ENCODE peak calls at places on chromosomes 4 and X, in nine cellular contexts. Z, S, A, X, Y, Q, M, J and E are unnamed samples.

GRCh38 chr4:116923389-116923788 is 162.0 kb downstream of the TRAM1L1 start:
- DNase-seq in Z (no peak), S (no peak), A (no peak), X (no peak), Y (no peak), Q (no peak), M (no peak), J (no peak), E (no peak)

GRCh38 chr4:159607824-159608223 is 504.9 kb downstream of the RAPGEF2 start:
- DNase-seq in Z (no peak), S (no peak), A (no peak), X (no peak), Y (no peak), Q (no peak), M (no peak), J (no peak), E (no peak)

GRCh38 chrX:17736856-17737706 is at the start of gene SCML1:
- DNase-seq in Z (peak), S (peak), A (peak), X (peak), Y (peak), Q (peak), M (peak), J (peak), E (peak)

GRCh38 chr4:8260656-8261111 is 8.9 kb upstream of the HTRA3 start:
- DNase-seq in Z (peak), S (no peak), A (peak), X (no peak), Y (peak), Q (no peak), M (peak), J (peak), E (no peak)

GRCh38 chrX:103362504-103362903 is 6.2 kb downstream of the TCEAL9 start:
- DNase-seq in Z (no peak), S (no peak), A (peak), X (no peak), Y (no peak), Q (no peak), M (no peak), J (peak), E (no peak)

GRCh38 chrX:63275127-63275526 is 76.0 kb downstream of the SPIN4 start:
- DNase-seq in Z (no peak), S (no peak), A (peak), X (no peak), Y (no peak), Q (peak), M (no peak), J (peak), E (no peak)

GRCh38 chr4:25424539-25425228 is 47.6 kb downstream of the ANAPC4 start:
- DNase-seq in Z (no peak), S (no peak), A (no peak), X (no peak), Y (no peak), Q (no peak), M (no peak), J (no peak), E (peak)

GRCh38 chr4:6263541-6264540 is 5.8 kb upstream of the WFS1 start:
- DNase-seq in Z (peak), S (no peak), A (peak), X (peak), Y (no peak), Q (no peak), M (no peak), J (peak), E (no peak)

GRCh38 chrX:10173331-10173900 is 16.6 kb downstream of the CLCN4 start:
- DNase-seq in Z (peak), S (no peak), A (peak), X (no peak), Y (peak), Q (peak), M (peak), J (no peak), E (no peak)

GRCh38 chr4:14196141-14196540 is 568.6 kb upstream of the BOD1L1 start:
- DNase-seq in Z (peak), S (no peak), A (peak), X (peak), Y (peak), Q (peak), M (no peak), J (peak), E (peak)

GRCh38 chr4:78776729-78777555 is 792 bp downstream of the BMP2K start:
- DNase-seq in Z (no peak), S (no peak), A (peak), X (peak), Y (peak), Q (peak), M (no peak), J (peak), E (peak)

GRCh38 chrX:98755912-98756311 is 1654.2 kb downstream of the PCDH19 start:
- DNase-seq in Z (no peak), S (no peak), A (no peak), X (no peak), Y (no peak), Q (no peak), M (no peak), J (no peak), E (no peak)

GRCh38 chrX:14528629-14529287 is 578 bp upstream of the GLRA2 start:
- DNase-seq in Z (peak), S (no peak), A (peak), X (peak), Y (peak), Q (peak), M (peak), J (peak), E (peak)

GRCh38 chr4:13701937-13702446 is 74.5 kb upstream of the BOD1L1 start:
- DNase-seq in Z (no peak), S (no peak), A (peak), X (no peak), Y (no peak), Q (no peak), M (no peak), J (peak), E (no peak)

DNA sequence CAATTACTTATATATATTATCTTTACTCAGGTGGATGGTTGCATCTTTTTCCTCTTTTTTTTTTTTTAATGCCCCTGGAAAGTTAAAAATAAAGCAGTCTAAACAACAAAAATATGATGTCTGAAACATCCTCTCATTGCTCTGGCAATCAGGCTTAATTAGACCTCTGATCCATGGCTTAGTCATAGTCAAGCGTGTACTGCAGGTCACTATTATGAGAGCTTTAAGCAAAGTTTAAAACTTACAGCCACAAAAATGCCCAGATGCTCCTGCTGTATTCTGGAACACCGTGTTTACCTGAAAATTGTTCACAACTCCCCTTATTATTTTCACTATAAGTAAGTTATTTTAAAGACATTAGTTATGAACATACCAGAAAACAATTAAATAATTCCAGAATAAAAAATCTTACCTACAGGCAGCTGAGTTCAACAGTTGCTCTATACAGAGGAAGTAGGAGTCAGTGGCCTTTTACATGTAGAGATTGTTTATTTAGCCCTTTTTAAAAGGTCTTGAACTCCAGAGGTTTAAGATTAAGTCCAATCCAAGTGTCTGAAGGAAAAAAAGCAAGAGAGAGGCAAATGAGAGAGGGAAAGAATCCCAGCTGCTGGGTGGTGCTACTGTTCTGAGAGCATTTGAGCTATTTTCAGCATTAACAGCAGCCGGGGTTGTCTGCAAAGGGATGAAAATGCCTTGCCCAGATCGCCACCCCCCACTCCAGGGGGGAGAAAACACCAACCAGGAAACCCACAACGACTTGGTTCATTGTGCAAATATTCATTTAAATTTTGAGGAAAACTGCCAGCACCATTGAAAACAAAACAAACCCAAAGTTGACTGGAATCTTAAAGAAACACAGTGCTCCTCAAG is 36.9 kb downstream of the SORBS2 start:
- DNase-seq in Z (peak), S (no peak), A (peak), X (peak), Y (peak), Q (peak), M (peak), J (peak), E (peak)
- H3K4me3 ChIP-seq in Z (no peak), S (peak), A (no peak), X (peak), Y (no peak), Q (no peak), M (peak), J (peak), E (peak)

GRCh38 chr4:107392951-107393350 is 327.1 kb downstream of the PAPSS1 start:
- DNase-seq in Z (no peak), S (no peak), A (peak), X (no peak), Y (no peak), Q (peak), M (peak), J (no peak), E (no peak)
- H3K4me3 ChIP-seq in Z (no peak), S (no peak), A (peak), X (no peak), Y (no peak), Q (no peak), M (no peak), J (no peak), E (no peak)

GRCh38 chrX:19789782-19790181 is 97.6 kb downstream of the SH3KBP1 start:
- DNase-seq in Z (no peak), S (no peak), A (no peak), X (no peak), Y (no peak), Q (no peak), M (no peak), J (no peak), E (no peak)
- H3K4me3 ChIP-seq in Z (no peak), S (no peak), A (no peak), X (no peak), Y (no peak), Q (no peak), M (no peak), J (no peak), E (no peak)

DNA sequence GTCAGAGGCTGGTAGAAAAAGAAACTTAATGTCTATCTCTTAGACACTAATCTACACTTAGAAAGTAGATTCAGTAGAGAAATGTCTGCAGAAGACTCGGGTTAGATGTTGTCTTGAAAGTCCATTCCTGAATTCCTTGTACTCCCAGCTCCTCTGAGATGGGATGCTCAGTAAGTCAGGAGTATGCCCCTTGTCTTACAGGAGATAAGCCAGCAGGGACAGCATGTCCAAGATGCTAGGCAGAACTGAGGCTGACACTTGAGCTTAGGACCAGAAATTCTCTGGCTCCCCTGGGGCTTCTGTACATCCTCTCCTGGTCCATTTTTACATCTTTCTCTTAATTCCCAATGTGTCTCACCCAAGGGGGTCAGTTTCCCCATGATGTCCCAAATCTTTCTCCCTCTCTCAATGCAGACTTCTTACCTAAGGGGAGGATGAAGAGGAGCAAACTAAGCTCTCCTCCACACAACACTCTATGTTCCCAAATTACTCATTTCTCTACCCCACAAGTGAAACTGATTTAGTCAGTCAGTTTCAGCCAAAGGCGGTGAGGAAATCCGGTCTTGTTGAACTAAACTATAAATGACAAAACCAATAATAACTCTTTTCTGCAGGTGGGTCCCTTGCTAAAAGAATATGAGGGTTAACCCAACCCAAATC is 558.2 kb upstream of the DIPK2B start:
- DNase-seq in Z (no peak), S (no peak), A (peak), X (no peak), Y (no peak), Q (no peak), M (no peak), J (peak), E (no peak)
- H3K4me3 ChIP-seq in Z (no peak), S (no peak), A (no peak), X (no peak), Y (no peak), Q (no peak), M (no peak), J (peak), E (no peak)

DNA sequence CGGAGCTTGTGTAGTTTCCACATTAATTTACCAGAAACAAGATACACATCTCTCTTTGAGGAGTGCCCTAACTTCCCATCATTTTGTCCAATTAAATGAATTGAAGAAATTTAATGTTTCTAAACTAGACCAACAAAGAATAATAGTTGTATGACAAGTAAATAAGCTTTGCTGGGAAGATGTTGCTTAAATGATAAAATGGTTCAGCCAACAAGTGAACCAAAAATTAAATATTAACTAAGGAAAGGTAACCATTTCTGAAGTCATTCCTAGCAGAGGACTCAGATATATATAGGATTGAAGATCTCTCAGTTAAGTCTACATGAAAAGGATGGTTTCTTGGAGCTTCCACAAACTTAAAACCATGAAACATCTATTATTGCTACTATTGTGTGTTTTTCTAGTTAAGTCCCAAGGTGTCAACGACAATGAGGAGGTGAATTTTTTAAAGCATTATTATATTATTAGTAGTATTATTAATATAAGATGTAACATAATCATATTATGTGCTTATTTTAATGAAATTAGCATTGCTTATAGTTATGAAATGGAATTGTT is at the start of gene FGB:
- DNase-seq in Z (no peak), S (no peak), A (no peak), X (no peak), Y (no peak), Q (no peak), M (no peak), J (peak), E (no peak)
- H3K4me3 ChIP-seq in Z (no peak), S (no peak), A (no peak), X (no peak), Y (no peak), Q (no peak), M (no peak), J (no peak), E (no peak)

DNA sequence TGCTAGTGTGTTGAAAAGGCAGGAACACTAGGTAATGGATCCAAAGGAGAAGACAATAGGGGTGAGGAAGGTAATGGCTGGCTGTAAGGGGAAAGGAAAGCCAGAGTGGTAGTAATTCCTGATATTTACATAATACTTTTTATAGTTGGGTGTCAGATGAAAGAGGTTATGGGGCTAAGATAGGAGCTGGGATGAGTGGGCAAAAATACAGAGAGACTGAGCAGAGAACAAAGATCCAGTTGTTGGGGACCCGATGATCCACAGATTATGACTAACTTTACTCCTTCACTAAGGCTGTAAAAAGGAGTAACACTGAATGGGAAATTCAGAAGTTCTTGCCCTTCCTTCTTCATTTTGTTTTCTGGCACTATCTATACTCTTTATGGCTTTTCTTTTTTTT is 138.2 kb downstream of the KLHL13 start:
- DNase-seq in Z (no peak), S (no peak), A (no peak), X (no peak), Y (no peak), Q (no peak), M (no peak), J (no peak), E (no peak)
- H3K4me3 ChIP-seq in Z (no peak), S (no peak), A (no peak), X (no peak), Y (no peak), Q (no peak), M (no peak), J (no peak), E (no peak)

DNA sequence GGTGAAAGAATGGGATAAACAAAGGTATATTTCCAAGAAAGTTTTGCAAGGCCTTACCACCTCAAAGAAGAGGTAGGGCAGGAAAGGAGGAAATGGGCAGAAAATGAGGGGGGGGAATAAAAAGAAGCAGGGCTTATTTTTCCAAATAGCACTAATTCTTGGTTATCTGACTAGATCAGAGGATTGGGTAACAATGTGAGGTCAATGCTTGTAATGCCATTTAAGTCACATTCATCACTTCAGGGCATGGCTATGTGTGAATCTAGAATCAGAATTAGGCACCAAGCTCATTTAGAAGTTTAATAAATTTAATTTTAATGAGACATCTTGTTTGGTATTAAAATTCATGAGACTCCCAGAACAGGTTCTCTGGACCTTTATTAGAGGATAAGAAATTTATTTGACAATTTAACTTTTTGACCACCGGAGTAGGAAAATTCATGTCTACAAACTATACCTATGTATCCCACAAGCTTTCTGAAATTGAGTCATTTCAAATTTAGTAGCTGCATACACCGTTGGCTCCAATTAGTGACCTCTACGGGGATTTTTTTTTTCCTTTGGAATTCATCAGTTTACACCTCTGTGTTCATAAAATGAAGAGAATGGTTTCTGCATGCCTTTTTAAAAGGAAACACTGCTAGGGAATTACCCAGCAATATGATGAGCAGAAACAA is 1.3 kb upstream of the STS start:
- DNase-seq in Z (no peak), S (no peak), A (peak), X (no peak), Y (no peak), Q (no peak), M (no peak), J (no peak), E (no peak)
- H3K4me3 ChIP-seq in Z (no peak), S (no peak), A (no peak), X (no peak), Y (no peak), Q (no peak), M (no peak), J (peak), E (no peak)

GRCh38 chrX:48520455-48520854 is 1.2 kb upstream of the EBP start:
- DNase-seq in Z (no peak), S (no peak), A (no peak), X (no peak), Y (peak), Q (no peak), M (no peak), J (no peak), E (no peak)

GRCh38 chrX:48521353-48522243 is at the start of gene EBP:
- DNase-seq in Z (peak), S (peak), A (peak), X (peak), Y (peak), Q (peak), M (no peak), J (peak), E (peak)

GRCh38 chrX:48522291-48522690 is 683 bp downstream of the EBP start:
- DNase-seq in Z (no peak), S (no peak), A (no peak), X (no peak), Y (no peak), Q (peak), M (no peak), J (no peak), E (no peak)

GRCh38 chrX:48523682-48524081 is 2.1 kb downstream of the EBP start:
- DNase-seq in Z (no peak), S (no peak), A (no peak), X (no peak), Y (no peak), Q (no peak), M (no peak), J (no peak), E (no peak)

DNA sequence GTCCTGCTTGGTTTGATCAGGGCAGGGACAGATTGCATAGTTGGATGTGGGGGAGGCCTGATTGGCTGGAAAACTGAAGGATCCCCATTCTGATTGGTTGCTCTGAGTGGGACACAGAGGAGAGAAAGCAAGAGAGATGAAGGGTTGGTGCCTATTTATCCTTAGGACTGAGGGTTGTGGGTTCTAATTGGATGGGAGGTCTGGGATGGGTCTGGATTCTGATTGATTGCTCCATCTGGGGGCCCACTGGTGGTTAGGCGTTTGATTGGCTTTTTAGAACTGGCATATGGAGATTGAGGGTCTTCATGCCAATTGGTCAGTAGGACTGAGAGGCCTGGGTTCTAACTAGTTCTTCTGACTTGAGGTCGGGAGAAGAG is 644 bp upstream of the EBP start:
- DNase-seq in Z (no peak), S (no peak), A (no peak), X (no peak), Y (peak), Q (no peak), M (no peak), J (no peak), E (no peak)
- H3K4me3 ChIP-seq in Z (peak), S (no peak), A (peak), X (peak), Y (no peak), Q (peak), M (peak), J (peak), E (peak)

GRCh38 chr4:113145147-113145518 is 95.7 kb downstream of the ANK2 start:
- DNase-seq in Z (no peak), S (no peak), A (no peak), X (no peak), Y (no peak), Q (no peak), M (no peak), J (no peak), E (no peak)
- H3K4me3 ChIP-seq in Z (no peak), S (no peak), A (no peak), X (no peak), Y (no peak), Q (no peak), M (no peak), J (no peak), E (no peak)

GRCh38 chr4:87525636-87526035 is 3.5 kb downstream of the SPARCL1 start:
- DNase-seq in Z (no peak), S (no peak), A (peak), X (no peak), Y (no peak), Q (no peak), M (peak), J (no peak), E (no peak)
- H3K4me3 ChIP-seq in Z (peak), S (peak), A (no peak), X (peak), Y (peak), Q (no peak), M (no peak), J (no peak), E (peak)